ENCODE peak calls at places on chromosomes 13 and 19, in ten cellular contexts. W is gastrocnemius medialis, D is activated B cell treated with CpG ODN at 0.5 μM for 24 hours, S is fibroblast of lung, I is Calu3, M is kidney epithelial cell, K is RWPE1, U is esophagus squamous epithelium, F is lower lobe of right lung, J is mucosa of descending colon. C is an unnamed sample.

GRCh38 chr19:45676851-45677263 is 8.8 kb downstream of the GIPR start:
- DNase-seq in W (no peak), D (peak; percentile 26), S (no peak), I (peak; percentile 52), M (no peak), K (no peak), U (no peak), F (peak; percentile 65), J (peak; percentile 75), C (peak; percentile 60)

GRCh38 chr19:34662919-34663318 is 14.0 kb downstream of the SCGB2B2 start:
- DNase-seq in W (no peak), D (no peak), S (no peak), I (peak; percentile 45), M (no peak), K (peak; percentile 13), U (no peak), F (no peak), J (no peak), C (peak; percentile 38)

GRCh38 chr13:44951184-44951583 is 38.1 kb downstream of the NUFIP1 start:
- DNase-seq in W (no peak), D (no peak), S (no peak), I (no peak), M (no peak), K (no peak), U (no peak), F (no peak), J (no peak), C (no peak)

GRCh38 chr19:4557971-4558941 is 1.2 kb downstream of the SEMA6B start:
- DNase-seq in W (no peak), D (peak; percentile 49), S (no peak), I (peak; percentile 51), M (no peak), K (no peak), U (no peak), F (no peak), J (no peak), C (peak; percentile 79)

GRCh38 chr19:43300206-43300605 is 30.9 kb upstream of the PSG9 start:
- DNase-seq in W (no peak), D (no peak), S (no peak), I (no peak), M (no peak), K (no peak), U (no peak), F (no peak), J (no peak), C (no peak)

GRCh38 chr13:30216111-30216510 is 91.2 kb downstream of the KATNAL1 start:
- DNase-seq in W (no peak), D (no peak), S (no peak), I (no peak), M (no peak), K (no peak), U (no peak), F (no peak), J (no peak), C (no peak)

GRCh38 chr19:3857449-3858003 is 11.3 kb downstream of the ZFR2 start:
- DNase-seq in W (no peak), D (no peak), S (no peak), I (no peak), M (peak; percentile 5), K (no peak), U (no peak), F (no peak), J (no peak), C (peak; percentile 87)

GRCh38 chr19:55494172-55494761 is 6.0 kb downstream of the SSC5D start:
- DNase-seq in W (no peak), D (no peak), S (peak; percentile 36), I (no peak), M (no peak), K (no peak), U (no peak), F (peak; percentile 44), J (no peak), C (no peak)

GRCh38 chr13:23411220-23411619 is 22.3 kb downstream of the SACS start:
- DNase-seq in W (no peak), D (no peak), S (no peak), I (no peak), M (no peak), K (no peak), U (no peak), F (no peak), J (no peak), C (no peak)

GRCh38 chr19:6530385-6531162 is at the start of gene TNFSF9:
- DNase-seq in W (peak; percentile 85), D (peak; percentile 86), S (peak; percentile 79), I (peak; percentile 83), M (peak; percentile 45), K (peak; percentile 94), U (no peak), F (peak; percentile 93), J (peak; percentile 96), C (peak; percentile 89)

GRCh38 chr19:43524922-43525835 is 1.8 kb downstream of the ETHE1 start:
- DNase-seq in W (peak; percentile 23), D (no peak), S (peak; percentile 54), I (peak; percentile 83), M (no peak), K (peak; percentile 79), U (no peak), F (peak; percentile 76), J (peak; percentile 85), C (peak; percentile 71)

GRCh38 chr13:25171517-25172302 is at the start of gene AMER2:
- DNase-seq in W (no peak), D (no peak), S (peak; percentile 12), I (no peak), M (no peak), K (no peak), U (no peak), F (no peak), J (no peak), C (peak; percentile 62)

GRCh38 chr19:4519521-4520277 is 1.4 kb upstream of the PLIN4 start:
- DNase-seq in W (no peak), D (no peak), S (no peak), I (no peak), M (no peak), K (peak; percentile 34), U (no peak), F (no peak), J (no peak), C (no peak)

DNA sequence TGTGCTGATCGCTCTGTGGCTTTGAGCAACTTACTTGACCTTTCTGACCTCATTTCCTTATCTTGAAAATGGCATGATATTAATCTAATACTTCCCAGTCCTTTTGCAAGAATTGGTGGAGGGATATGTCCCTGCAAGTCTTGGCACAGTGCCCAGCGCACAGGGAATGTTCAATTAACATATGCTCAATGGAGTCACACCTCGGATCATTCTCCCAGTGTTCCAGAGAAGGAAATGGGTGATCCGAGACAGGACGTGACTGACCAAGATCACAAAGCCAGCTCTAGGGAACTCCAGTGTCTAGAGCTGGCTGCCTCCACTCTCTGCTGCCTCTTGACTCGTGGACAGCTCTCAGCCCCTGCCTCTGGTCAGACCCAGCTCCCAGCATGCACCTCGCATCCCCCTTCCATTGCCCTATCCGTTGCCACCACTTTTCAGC is 3.6 kb downstream of the CDC42EP5 start:
- DNase-seq in W (no peak), D (no peak), S (no peak), I (no peak), M (no peak), K (no peak), U (no peak), F (peak; percentile 63), J (peak; percentile 78), C (no peak)
- TF ChIP-seq CTCF in W (no peak), D (no peak), S (no peak), I (no peak), M (no peak), K (no peak), U (no peak), F (no peak), J (no peak), C (no peak)

GRCh38 chr19:13008926-13009787 is 13.9 kb downstream of the NFIX start:
- DNase-seq in W (no peak), D (no peak), S (no peak), I (no peak), M (no peak), K (no peak), U (no peak), F (no peak), J (no peak), C (no peak)
- TF ChIP-seq CTCF in W (no peak), D (no peak), S (no peak), I (no peak), M (no peak), K (no peak), U (no peak), F (no peak), J (no peak), C (no peak)

GRCh38 chr19:51702754-51703654 is 9.9 kb downstream of the SPACA6 start:
- DNase-seq in W (no peak), D (no peak), S (no peak), I (no peak), M (no peak), K (no peak), U (no peak), F (peak; percentile 64), J (peak; percentile 69), C (no peak)

GRCh38 chr19:51702103-51702753 is 9.1 kb downstream of the SPACA6 start:
- DNase-seq in W (peak; percentile 54), D (peak; percentile 33), S (peak; percentile 36), I (no peak), M (no peak), K (peak; percentile 87), U (no peak), F (peak; percentile 89), J (peak; percentile 78), C (no peak)

GRCh38 chr19:51701468-51702100 is 8.5 kb downstream of the SPACA6 start:
- DNase-seq in W (no peak), D (no peak), S (no peak), I (no peak), M (no peak), K (no peak), U (no peak), F (no peak), J (no peak), C (no peak)

GRCh38 chr19:51704601-51705000 is 11.5 kb downstream of the SPACA6 start:
- DNase-seq in W (no peak), D (no peak), S (no peak), I (no peak), M (no peak), K (no peak), U (no peak), F (no peak), J (peak; percentile 38), C (no peak)

GRCh38 chr19:51703655-51704515 is 10.8 kb downstream of the SPACA6 start:
- DNase-seq in W (peak; percentile 87), D (peak; percentile 98), S (peak; percentile 92), I (peak; percentile 98), M (no peak), K (peak; percentile 94), U (peak; percentile 92), F (peak; percentile 99), J (peak; percentile 97), C (peak; percentile 99)
- TF ChIP-seq CTCF in W (no peak), D (no peak), S (peak; percentile 39), I (peak; percentile 25), M (peak; percentile 40), K (no peak), U (peak; percentile 70), F (peak; percentile 58), J (peak; percentile 24), C (peak; percentile 27)

DNA sequence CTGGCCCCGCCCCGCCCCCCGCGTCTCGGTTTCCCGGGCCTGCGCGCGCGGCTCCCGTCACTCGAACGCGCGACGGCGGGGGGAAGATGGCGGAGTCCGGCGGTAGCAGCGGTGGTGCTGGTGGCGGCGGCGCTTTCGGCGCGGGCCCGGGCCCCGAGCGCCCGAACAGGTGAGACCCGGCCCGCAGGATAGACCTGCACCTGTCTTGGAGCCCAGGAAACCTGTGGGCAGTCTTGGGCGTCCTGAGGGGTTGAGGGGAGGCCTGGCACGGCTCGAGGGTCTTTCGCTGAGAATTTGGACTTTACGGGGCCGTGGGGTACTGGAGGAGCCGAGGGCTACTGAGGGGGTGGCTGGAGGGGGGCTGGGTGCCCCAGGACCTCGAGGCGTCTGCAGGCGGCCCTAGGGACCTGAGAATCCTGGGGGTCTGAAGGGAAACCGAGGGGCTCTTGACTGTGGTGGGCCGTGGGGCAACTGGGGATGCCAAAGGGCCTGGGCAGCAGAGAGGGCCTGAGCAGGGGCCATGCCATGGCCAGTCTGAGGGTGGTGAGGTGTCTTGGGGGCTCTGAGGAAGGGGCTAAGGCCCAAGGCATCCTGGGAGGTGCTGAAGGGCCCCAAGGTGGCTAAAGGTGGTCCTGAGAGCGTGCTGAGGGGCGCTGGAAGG is at the start of gene KLHL26:
- DNase-seq in W (no peak), D (no peak), S (no peak), I (no peak), M (no peak), K (no peak), U (no peak), F (no peak), J (no peak), C (no peak)
- TF ChIP-seq CTCF in W (no peak), D (no peak), S (no peak), I (no peak), M (no peak), K (no peak), U (no peak), F (no peak), J (no peak), C (no peak)